ENCODE peak calls at places on chromosomes 3 and 15, in five cellular contexts. V is colonic mucosa, X is mesenchymal stem cell, T is IMR-90, Q is neuronal stem cell. R is an unnamed sample.

GRCh38 chr3:111712294-111713180 is 117.4 kb upstream of the ZBED2 start:
- DNase-seq in V (no peak), X (no peak), T (no peak), Q (no peak), R (no peak)

GRCh38 chr15:28885630-28886430 is at the start of gene APBA2:
- DNase-seq in V (no peak), X (peak; percentile 41), T (peak; percentile 41), Q (no peak), R (peak; percentile 60)

GRCh38 chr15:87267798-87268197 is 988.7 kb downstream of the NTRK3 start:
- DNase-seq in V (no peak), X (peak; percentile 86), T (peak; percentile 36), Q (no peak), R (no peak)

GRCh38 chr15:98905981-98906711 is 101.4 kb downstream of the PGPEP1L start:
- DNase-seq in V (no peak), X (no peak), T (no peak), Q (no peak), R (no peak)

GRCh38 chr3:25962255-25962654 is 172.4 kb downstream of the OXSM start:
- DNase-seq in V (no peak), X (no peak), T (no peak), Q (no peak), R (no peak)

GRCh38 chr3:48634661-48635221 is 520 bp downstream of the SLC26A6 start:
- DNase-seq in V (peak; percentile 82), X (peak; percentile 75), T (peak; percentile 51), Q (peak; percentile 38), R (peak; percentile 53)

GRCh38 chr3:52498134-52499054 is 3.3 kb downstream of the STAB1 start:
- DNase-seq in V (peak; percentile 41), X (no peak), T (peak; percentile 53), Q (no peak), R (no peak)

GRCh38 chr3:191499307-191500125 is 38.6 kb downstream of the PYDC2 start:
- DNase-seq in V (peak; percentile 17), X (no peak), T (peak; percentile 16), Q (no peak), R (no peak)

GRCh38 chr3:188974856-188975611 is 196.7 kb upstream of the TPRG1 start:
- DNase-seq in V (no peak), X (no peak), T (peak; percentile 64), Q (no peak), R (no peak)

GRCh38 chr15:44775923-44776322 is 39.6 kb downstream of the TRIM69 start:
- DNase-seq in V (no peak), X (peak; percentile 13), T (no peak), Q (no peak), R (peak; percentile 24)

GRCh38 chr15:45023659-45024320 is 795 bp downstream of the SORD start:
- DNase-seq in V (no peak), X (no peak), T (peak; percentile 5), Q (peak; percentile 1), R (no peak)

GRCh38 chr15:29805043-29805707 is 17.1 kb downstream of the TJP1 start:
- DNase-seq in V (peak; percentile 32), X (peak; percentile 71), T (peak; percentile 87), Q (no peak), R (no peak)

GRCh38 chr3:49021813-49022720 is at the start of gene NDUFAF3:
- DNase-seq in V (peak; percentile 95), X (peak; percentile 94), T (peak; percentile 92), Q (peak; percentile 96), R (peak; percentile 96)

GRCh38 chr3:169759256-169759655 is 5.6 kb downstream of the TERC start:
- DNase-seq in V (no peak), X (no peak), T (peak; percentile 75), Q (no peak), R (peak; percentile 76)

GRCh38 chr3:123096701-123097100 is 29.9 kb downstream of the PDIA5 start:
- DNase-seq in V (no peak), X (peak; percentile 68), T (peak; percentile 75), Q (no peak), R (no peak)

GRCh38 chr15:24645627-24646026 is 29.9 kb upstream of the NPAP1 start:
- DNase-seq in V (no peak), X (no peak), T (no peak), Q (no peak), R (no peak)

GRCh38 chr15:70101459-70102113 is 3.9 kb upstream of the TLE3 start:
- DNase-seq in V (peak; percentile 74), X (peak; percentile 98), T (peak; percentile 86), Q (peak; percentile 93), R (peak; percentile 89)

GRCh38 chr3:23201154-23201838 is 1.8 kb upstream of the UBE2E2 start:
- DNase-seq in V (no peak), X (no peak), T (no peak), Q (no peak), R (no peak)

GRCh38 chr3:37492977-37493471 is 318.6 kb upstream of the LRRFIP2 start:
- DNase-seq in V (no peak), X (peak; percentile 29), T (no peak), Q (no peak), R (no peak)

GRCh38 chr15:88022711-88023110 is 233.8 kb downstream of the NTRK3 start:
- DNase-seq in V (no peak), X (no peak), T (no peak), Q (no peak), R (no peak)

GRCh38 chr3:38117748-38118420 is 19.0 kb downstream of the ACAA1 start:
- DNase-seq in V (peak; percentile 78), X (peak; percentile 53), T (peak; percentile 55), Q (no peak), R (peak; percentile 43)

GRCh38 chr3:131454501-131454900 is 48.3 kb downstream of the MRPL3 start:
- DNase-seq in V (no peak), X (peak; percentile 30), T (peak; percentile 66), Q (no peak), R (no peak)

GRCh38 chr3:12895391-12896205 is 54.2 kb upstream of the RPL32 start:
- DNase-seq in V (no peak), X (peak; percentile 11), T (peak; percentile 20), Q (no peak), R (no peak)

GRCh38 chr3:193803288-193803687 is 210.3 kb downstream of the OPA1 start:
- DNase-seq in V (peak; percentile 61), X (no peak), T (no peak), Q (no peak), R (no peak)

GRCh38 chr15:96107922-96108321 is 222.6 kb upstream of the NR2F2 start:
- DNase-seq in V (no peak), X (no peak), T (peak; percentile 54), Q (no peak), R (no peak)

GRCh38 chr3:120435621-120436020 is 15.2 kb downstream of the FSTL1 start:
- DNase-seq in V (no peak), X (peak; percentile 64), T (peak; percentile 73), Q (no peak), R (no peak)

GRCh38 chr3:18302517-18302916 is 122.6 kb downstream of the SATB1 start:
- DNase-seq in V (no peak), X (peak; percentile 13), T (peak; percentile 26), Q (no peak), R (no peak)

GRCh38 chr3:159763466-159764210 is 225.0 kb upstream of the IL12A start:
- DNase-seq in V (peak; percentile 82), X (peak; percentile 93), T (peak; percentile 84), Q (peak; percentile 79), R (peak; percentile 83)

GRCh38 chr3:126132751-126133511 is 47.5 kb downstream of the ALDH1L1 start:
- DNase-seq in V (peak; percentile 9), X (peak; percentile 14), T (peak; percentile 12), Q (no peak), R (peak; percentile 35)

GRCh38 chr3:122283796-122284445 is 41.1 kb upstream of the CSTA start:
- DNase-seq in V (no peak), X (no peak), T (no peak), Q (no peak), R (no peak)

GRCh38 chr15:73930371-73930770 is 4.1 kb downstream of the LOXL1 start:
- DNase-seq in V (no peak), X (no peak), T (peak; percentile 93), Q (no peak), R (no peak)

GRCh38 chr3:197750863-197751737 is 1.4 kb downstream of the FYTTD1 start:
- DNase-seq in V (peak; percentile 57), X (peak; percentile 52), T (peak; percentile 43), Q (no peak), R (peak; percentile 58)

GRCh38 chr3:32837789-32838188 is 20.0 kb downstream of the TRIM71 start:
- DNase-seq in V (no peak), X (no peak), T (no peak), Q (no peak), R (no peak)

GRCh38 chr3:10354373-10355015 is 33.6 kb upstream of the SEC13 start:
- DNase-seq in V (no peak), X (no peak), T (peak; percentile 56), Q (no peak), R (no peak)

GRCh38 chr15:93048759-93049161 is 40.3 kb downstream of the RGMA start:
- DNase-seq in V (no peak), X (no peak), T (no peak), Q (no peak), R (no peak)

DNA sequence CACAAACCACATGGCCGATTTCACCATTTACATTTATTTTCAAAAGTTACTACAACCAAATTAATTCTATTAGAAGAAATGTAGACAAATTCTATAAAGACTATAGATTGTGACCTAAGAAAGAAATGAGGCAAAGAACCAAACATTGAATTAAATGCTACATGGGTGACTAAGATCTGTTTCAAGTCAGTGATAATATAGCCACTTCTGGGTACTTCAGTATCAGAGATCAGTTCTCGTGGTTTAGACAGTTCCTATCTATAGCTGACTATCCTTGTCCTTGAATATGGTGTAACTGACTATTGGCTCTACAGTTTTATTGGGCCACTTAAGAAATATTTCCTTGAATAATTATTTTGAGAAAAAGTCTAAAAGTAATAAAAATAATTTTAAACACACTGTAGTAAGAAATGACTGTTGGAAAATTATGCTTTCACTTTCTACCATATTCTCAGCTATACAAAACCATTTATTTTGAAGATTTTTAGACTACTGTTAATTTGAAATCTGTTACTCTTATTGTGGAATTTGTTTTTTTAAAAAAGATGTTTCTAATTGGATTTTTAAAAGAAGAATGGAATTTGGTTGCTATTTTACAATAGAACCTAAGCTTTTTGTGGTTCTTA is 14.1 kb downstream of the KCNMB3 start:
- DNase-seq in V (no peak), X (peak; percentile 18), T (no peak), Q (no peak), R (peak; percentile 22)
- H3K9ac ChIP-seq in V (no peak overlapping the region), X (no peak overlapping the region), T (no peak overlapping the region), Q (no peak overlapping the region), R (no peak overlapping the region)

GRCh38 chr3:72738752-72739520 is 109.3 kb downstream of the SHQ1 start:
- DNase-seq in V (peak; percentile 76), X (no peak), T (no peak), Q (peak; percentile 71), R (peak; percentile 30)
- H3K9ac ChIP-seq in V (no peak overlapping the region), X (peak overlapping the region; percentile 60), T (no peak overlapping the region), Q (peak overlapping the region; percentile 92), R (no peak overlapping the region)

GRCh38 chr15:72155635-72156616 is 37.7 kb downstream of the SENP8 start:
- DNase-seq in V (peak; percentile 95), X (peak; percentile 81), T (peak; percentile 74), Q (peak; percentile 80), R (peak; percentile 65)
- H3K9ac ChIP-seq in V (peak overlapping the region; percentile 93), X (peak overlapping the region; percentile 76), T (no peak overlapping the region), Q (no peak overlapping the region), R (no peak overlapping the region)

GRCh38 chr3:109369510-109369909 is 32.2 kb upstream of the DPPA4 start:
- DNase-seq in V (no peak), X (peak; percentile 26), T (no peak), Q (no peak), R (no peak)

GRCh38 chr3:109375975-109376374 is 38.6 kb upstream of the DPPA4 start:
- DNase-seq in V (no peak), X (no peak), T (no peak), Q (no peak), R (no peak)

GRCh38 chr3:109373933-109374332 is 36.6 kb upstream of the DPPA4 start:
- DNase-seq in V (no peak), X (no peak), T (no peak), Q (no peak), R (no peak)

GRCh38 chr3:109372639-109373038 is 35.3 kb upstream of the DPPA4 start:
- DNase-seq in V (no peak), X (no peak), T (no peak), Q (no peak), R (no peak)
- H3K9ac ChIP-seq in V (no peak overlapping the region), X (no peak overlapping the region), T (no peak overlapping the region), Q (no peak overlapping the region), R (no peak overlapping the region)

R was measured in MM.1S.